ENCODE peak calls at places on chromosomes 6 and 20, in five cellular contexts. C, O, M, W and Y are unnamed samples.

GRCh38 chr20:21622097-21622496 is 83.4 kb upstream of the PAX1 start:
- DNase-seq in C (no peak), M (peak), O (no peak), W (no peak), Y (peak)

GRCh38 chr6:75852721-75853120 is 103.7 kb downstream of the MYO6 start:
- DNase-seq in W (peak), C (no peak), O (peak), M (no peak), Y (peak)

GRCh38 chr6:24255676-24256075 is 102.2 kb downstream of the DCDC2 start:
- DNase-seq in W (no peak), C (no peak), O (no peak), M (no peak), Y (no peak)

GRCh38 chr6:16440656-16441212 is 202.3 kb downstream of the GMPR start:
- DNase-seq in O (no peak), C (no peak), M (no peak), W (no peak), Y (no peak)

GRCh38 chr6:1515781-1516180 is 93.9 kb upstream of the FOXC1 start:
- DNase-seq in M (no peak), C (no peak), W (no peak), O (no peak), Y (no peak)

GRCh38 chr20:45432294-45432693 is 16.4 kb downstream of the PIGT start:
- DNase-seq in O (no peak), W (no peak), C (no peak), M (no peak), Y (no peak)

GRCh38 chr6:167525774-167526173 is 200.9 kb downstream of the TTLL2 start:
- DNase-seq in W (no peak), O (no peak), M (no peak), C (no peak), Y (no peak)

GRCh38 chr6:148440877-148441453 is 98.3 kb downstream of the SASH1 start:
- DNase-seq in M (peak), O (peak), W (no peak), C (peak), Y (peak)

GRCh38 chr6:3759656-3760245 is 8.2 kb upstream of the PXDC1 start:
- DNase-seq in M (no peak), C (peak), W (no peak), O (peak), Y (peak)

GRCh38 chr6:149924933-149925252 is 2.0 kb upstream of the RAET1G start:
- DNase-seq in M (no peak), O (no peak), W (no peak), C (no peak), Y (no peak)

GRCh38 chr6:106398621-106399020 is 38.1 kb downstream of the CRYBG1 start:
- DNase-seq in C (no peak), M (no peak), O (no peak), W (no peak), Y (no peak)

GRCh38 chr6:100968934-100969333 is 87.8 kb upstream of the ASCC3 start:
- DNase-seq in C (no peak), O (no peak), W (no peak), M (no peak), Y (no peak)

GRCh38 chr20:45946149-45946970 is 11.9 kb downstream of the PCIF1 start:
- DNase-seq in C (peak), M (no peak), W (no peak), O (peak), Y (peak)